ENCODE peak calls at places on chromosomes 7 and 10, in six cellular contexts. V is PC-9, G is GM23338, E is left ventricle myocardium inferior, W is fibroblast of lung, P is GM23248. U is an unnamed sample.

GRCh38 chr10:99507265-99507664 is 25.5 kb upstream of the NKX2-3 start:
- DNase-seq in V (no peak), G (no peak), W (no peak), P (no peak), E (no peak), U (no peak)

GRCh38 chr7:17009007-17009719 is 127.4 kb upstream of the AGR3 start:
- DNase-seq in V (no peak), G (peak; percentile 57), P (peak; percentile 50), E (no peak), W (peak; percentile 20), U (no peak)

GRCh38 chr7:129144834-129145668 is 544 bp downstream of the TSPAN33 start:
- DNase-seq in G (peak; percentile 43), W (no peak), V (no peak), P (no peak), E (no peak), U (no peak)

GRCh38 chr7:26398436-26399308 is 107.0 kb downstream of the SNX10 start:
- DNase-seq in G (peak; percentile 83), P (peak; percentile 73), E (peak; percentile 66), W (peak; percentile 61), V (peak; percentile 63), U (peak; percentile 88)

GRCh38 chr10:86659161-86659691 is 4.9 kb downstream of the OPN4 start:
- DNase-seq in P (no peak), W (no peak), V (no peak), G (no peak), E (no peak), U (peak; percentile 37)

GRCh38 chr7:149626972-149627371 is 129.4 kb upstream of the ZNF746 start:
- DNase-seq in E (no peak), P (no peak), V (no peak), W (no peak), G (peak; percentile 3), U (no peak)

GRCh38 chr7:75727881-75728592 is 10.7 kb downstream of the HIP1 start:
- DNase-seq in P (peak; percentile 31), W (peak; percentile 88), E (peak; percentile 30), V (peak; percentile 94), G (peak; percentile 43), U (peak; percentile 91)

GRCh38 chr7:116468534-116468933 is 31.0 kb upstream of the CAV2 start:
- DNase-seq in P (no peak), E (no peak), V (no peak), G (no peak), W (no peak), U (no peak)

GRCh38 chr10:18104223-18104872 is 35.9 kb upstream of the CACNB2 start:
- DNase-seq in G (peak; percentile 69), W (peak; percentile 21), E (peak; percentile 24), P (peak; percentile 58), V (peak; percentile 28), U (peak; percentile 54)

GRCh38 chr10:51285586-51285985 is 211.3 kb downstream of the PRKG1 start:
- DNase-seq in V (no peak), W (no peak), P (no peak), G (no peak), E (no peak), U (no peak)

GRCh38 chr10:70595566-70596016 is 7.0 kb downstream of the PRF1 start:
- DNase-seq in V (no peak), E (no peak), P (no peak), W (no peak), G (no peak), U (no peak)

GRCh38 chr7:149147730-149148653 is 739 bp downstream of the ZNF398 start:
- DNase-seq in W (peak; percentile 71), E (peak; percentile 57), G (peak; percentile 54), V (peak; percentile 49), P (peak; percentile 89), U (peak; percentile 79)

GRCh38 chr10:25666276-25666675 is 267.8 kb upstream of the MYO3A start:
- DNase-seq in P (no peak), G (no peak), V (no peak), E (no peak), W (peak; percentile 40), U (no peak)

GRCh38 chr7:132138817-132139216 is 437.5 kb downstream of the PLXNA4 start:
- DNase-seq in V (peak; percentile 85), E (no peak), G (no peak), P (peak; percentile 36), W (peak; percentile 76), U (no peak)

GRCh38 chr7:51346136-51346535 is 29.5 kb upstream of the COBL start:
- DNase-seq in E (no peak), P (no peak), W (no peak), V (no peak), G (no peak), U (no peak)

GRCh38 chr10:48879476-48879875 is 60.2 kb downstream of the LRRC18 start:
- DNase-seq in E (no peak), G (no peak), W (no peak), V (no peak), P (no peak), U (no peak)

GRCh38 chr7:46522354-46522906 is 601.4 kb upstream of the IGFBP3 start:
- DNase-seq in E (no peak), G (no peak), P (no peak), V (no peak), W (no peak), U (no peak)

GRCh38 chr7:4189151-4189570 is 492.9 kb upstream of the FOXK1 start:
- DNase-seq in E (peak; percentile 82), P (no peak), W (peak; percentile 69), V (no peak), G (no peak), U (peak; percentile 69)

GRCh38 chr7:27921081-27921836 is 181.3 kb downstream of the TAX1BP1 start:
- DNase-seq in E (no peak), W (peak; percentile 80), V (peak; percentile 66), G (peak; percentile 79), P (peak; percentile 82), U (no peak)

GRCh38 chr7:48299580-48300169 is 128.4 kb downstream of the ABCA13 start:
- DNase-seq in G (peak; percentile 74), E (no peak), W (peak; percentile 67), P (peak; percentile 81), V (peak; percentile 48), U (no peak)

DNA sequence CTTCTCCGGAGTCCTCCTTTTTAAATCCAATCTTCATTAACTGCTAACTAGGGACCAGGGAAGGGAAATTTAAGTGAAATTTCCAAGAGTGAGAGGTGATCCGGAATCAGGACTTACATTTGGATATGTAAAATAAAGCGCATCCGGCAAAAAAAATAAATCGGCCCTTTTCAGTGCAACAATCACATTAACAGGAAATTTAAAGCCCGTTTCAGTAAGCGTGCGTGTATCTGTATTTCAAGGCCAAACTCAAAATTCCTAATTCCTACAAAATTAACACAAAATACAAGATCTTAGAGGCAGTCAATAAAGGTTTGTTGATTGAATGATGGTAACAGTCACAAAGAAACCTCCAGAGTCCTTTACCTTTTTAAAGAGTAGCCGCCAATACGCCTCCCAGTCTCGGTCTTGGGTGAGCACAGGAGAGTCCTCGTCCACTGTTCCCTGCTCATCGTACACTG is 703 bp downstream of the DNAJC9 start:
- DNase-seq in W (no peak), P (peak; percentile 33), V (no peak), E (no peak), G (no peak), U (no peak)
- H3K4me1 ChIP-seq in W (peaks cover 8% of the 10 kb centered on the region), P (peaks cover 26% of the 10 kb centered on the region), V (peaks cover 49% of the 10 kb centered on the region), E (peaks cover 47% of the 10 kb centered on the region), G (peaks cover 17% of the 10 kb centered on the region), U (peaks cover 37% of the 10 kb centered on the region)

GRCh38 chr10:60433684-60434083 is 44.0 kb upstream of the ANK3 start:
- DNase-seq in P (peak; percentile 87), G (no peak), E (no peak), V (no peak), W (peak; percentile 91), U (no peak)

GRCh38 chr10:60430017-60430416 is 40.3 kb upstream of the ANK3 start:
- DNase-seq in P (peak; percentile 81), E (no peak), V (no peak), W (peak; percentile 94), G (no peak), U (no peak)

GRCh38 chr10:60429084-60429849 is 39.6 kb upstream of the ANK3 start:
- DNase-seq in G (no peak), P (no peak), V (no peak), E (peak; percentile 17), W (peak; percentile 82), U (no peak)

GRCh38 chr10:60428387-60428737 is 38.7 kb upstream of the ANK3 start:
- DNase-seq in W (peak; percentile 64), E (peak; percentile 16), P (peak; percentile 13), V (no peak), G (no peak), U (no peak)

DNA sequence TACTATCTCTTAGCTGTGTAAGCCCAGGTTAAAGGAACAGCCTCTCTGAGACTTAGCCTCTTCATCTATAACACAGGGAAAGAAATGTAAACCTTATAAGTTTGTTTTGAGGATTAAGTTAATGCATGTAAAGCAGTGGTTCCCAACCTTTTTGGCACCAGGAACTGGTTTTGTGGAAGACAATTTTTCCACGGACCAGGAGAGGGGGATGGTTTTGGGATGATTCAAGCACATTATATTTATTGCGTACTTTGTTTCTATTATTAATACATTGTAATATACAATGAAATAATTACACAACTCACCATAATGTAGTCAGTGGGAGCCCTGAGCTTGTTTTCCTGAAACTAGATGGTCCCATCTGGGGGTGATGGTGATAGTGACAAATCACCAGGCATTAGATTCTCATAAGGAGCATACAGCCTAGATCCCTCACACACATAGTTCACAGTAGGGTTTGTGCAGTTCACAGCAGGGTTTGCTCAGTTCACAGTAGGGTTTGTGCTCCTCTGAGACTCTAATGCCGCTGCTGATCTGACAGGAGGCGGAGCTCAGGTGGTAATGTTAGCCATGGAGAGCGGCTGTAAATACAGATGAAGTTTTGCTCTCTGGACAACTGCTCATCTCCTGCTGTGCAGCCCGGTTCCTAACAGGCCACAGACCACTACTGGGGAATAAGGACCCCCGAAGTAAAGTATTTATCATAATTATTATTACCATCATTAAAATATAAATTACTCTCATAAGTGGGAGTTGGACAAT is 41.3 kb upstream of the ANK3 start:
- DNase-seq in W (peak; percentile 50), P (no peak), E (no peak), V (no peak), G (no peak), U (no peak)
- H3K4me1 ChIP-seq in W (peaks cover 13% of the 10 kb centered on the region), P (peaks cover 61% of the 10 kb centered on the region), E (peaks cover 47% of the 10 kb centered on the region), V (peaks cover 12% of the 10 kb centered on the region), G (no peaks in the 10 kb centered on the region), U (no peaks in the 10 kb centered on the region)

GRCh38 chr10:58275908-58276307 is 6.9 kb downstream of the CISD1 start:
- DNase-seq in G (no peak), P (peak; percentile 60), V (no peak), E (no peak), W (peak; percentile 81), U (no peak)
- H3K4me1 ChIP-seq in G (peaks cover 9% of the 10 kb centered on the region), P (peaks cover 34% of the 10 kb centered on the region), V (peaks cover 12% of the 10 kb centered on the region), E (peaks cover 43% of the 10 kb centered on the region), W (peaks cover 4% of the 10 kb centered on the region), U (peaks cover under 1% of the 10 kb centered on the region)

DNA sequence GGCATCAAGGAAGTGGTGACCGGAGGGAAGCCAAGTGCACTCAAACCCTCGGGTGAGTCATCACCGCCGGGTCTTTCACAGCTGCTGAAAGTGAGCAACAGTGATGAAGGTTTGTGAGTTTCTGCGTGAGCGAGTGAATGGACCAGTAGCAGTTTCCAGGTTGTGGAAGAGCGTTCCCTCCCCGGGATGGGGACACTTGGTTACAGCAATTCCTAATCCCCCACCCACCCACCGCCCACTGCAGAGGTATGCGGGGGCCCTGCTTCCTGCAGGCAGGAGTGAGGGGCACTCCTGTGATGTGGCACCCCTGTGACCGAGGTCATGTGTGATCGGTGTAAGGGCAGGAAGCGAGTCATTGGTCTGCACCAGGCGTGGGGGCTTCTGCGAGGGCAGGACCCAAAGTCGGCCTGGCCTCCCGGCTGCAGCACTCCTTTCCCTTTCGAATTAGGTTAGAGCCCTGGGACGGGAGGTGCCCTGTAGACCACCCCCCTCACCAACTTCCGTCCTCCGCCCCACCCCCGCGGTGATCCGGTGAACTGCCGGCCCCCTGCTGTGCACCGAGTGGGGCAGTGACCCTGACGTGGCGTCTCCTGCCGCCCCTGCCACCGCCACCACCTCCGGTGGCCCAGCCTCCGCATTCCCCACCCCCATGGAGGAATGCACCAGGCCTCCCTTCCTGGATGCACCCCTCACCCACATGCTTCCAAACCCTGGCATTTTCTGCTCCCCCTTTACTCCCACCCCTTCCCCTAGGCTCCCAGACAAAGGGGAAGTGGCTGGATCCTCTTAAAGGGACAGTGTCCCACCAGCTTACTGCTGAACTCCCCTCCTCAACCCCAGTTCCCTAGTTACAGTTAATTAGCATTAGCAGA is 10.9 kb downstream of the LIMK1 start:
- DNase-seq in V (peak; percentile 92), G (peak; percentile 95), E (peak; percentile 68), W (peak; percentile 97), P (peak; percentile 99), U (peak; percentile 88)
- H3K4me1 ChIP-seq in V (peaks cover 38% of the 10 kb centered on the region), G (peaks cover 34% of the 10 kb centered on the region), E (peaks cover 35% of the 10 kb centered on the region), W (peaks cover 27% of the 10 kb centered on the region), P (peaks cover 43% of the 10 kb centered on the region), U (peaks cover 32% of the 10 kb centered on the region)